ENCODE peak calls at places on chromosomes 1 and 21, in four cellular contexts. G is tibial nerve, Y is heart left ventricle, V is adrenal gland. R is an unnamed sample. For H3K27me3, the result is how much of the 10 kb centered on the place peaks cover.

GRCh38 chr21:41601573-41602371 is 93.8 kb upstream of the TMPRSS2 start:
- DNase-seq in G (no peak), Y (no peak), V (no peak), R (peak)

GRCh38 chr21:35648512-35648911 is 411.8 kb downstream of the SETD4 start:
- DNase-seq in G (no peak), Y (no peak), V (no peak), R (peak)

GRCh38 chr1:58812468-58812867 is 28.6 kb upstream of the JUN start:
- DNase-seq in G (no peak), Y (no peak), V (no peak), R (no peak)

GRCh38 chr21:25369524-25370300 is 237.6 kb downstream of the MRPL39 start:
- DNase-seq in G (no peak), Y (no peak), V (no peak), R (no peak)

GRCh38 chr1:31408788-31409318 is 4.2 kb upstream of the SERINC2 start:
- DNase-seq in G (no peak), Y (no peak), V (no peak), R (no peak)

GRCh38 chr1:228228601-228229074 is 20.8 kb downstream of the OBSCN start:
- DNase-seq in G (no peak), Y (no peak), V (no peak), R (no peak)

GRCh38 chr1:15311886-15312285 is 64.9 kb downstream of the FHAD1 start:
- DNase-seq in G (no peak), Y (no peak), V (no peak), R (no peak)

GRCh38 chr1:199978408-199978940 is 49.0 kb upstream of the NR5A2 start:
- DNase-seq in G (no peak), Y (peak), V (no peak), R (no peak)

GRCh38 chr1:92538048-92538412 is 51.3 kb upstream of the GFI1 start:
- DNase-seq in G (no peak), Y (no peak), V (no peak), R (no peak)

GRCh38 chr1:42957880-42958487 is 684 bp downstream of the SLC2A1 start:
- DNase-seq in G (no peak), Y (peak), V (peak), R (peak)

GRCh38 chr1:20271498-20272400 is 18.9 kb upstream of the VWA5B1 start:
- DNase-seq in G (no peak), Y (no peak), V (no peak), R (no peak)

GRCh38 chr1:3274972-3275371 is 179.5 kb upstream of the ARHGEF16 start:
- DNase-seq in G (no peak), Y (no peak), V (no peak), R (peak)

GRCh38 chr1:210089848-210090247 is 142.7 kb upstream of the SERTAD4 start:
- DNase-seq in G (no peak), Y (no peak), V (no peak), R (no peak)

GRCh38 chr1:197799271-197799670 is 24.0 kb upstream of the DENND1B start:
- DNase-seq in G (no peak), Y (no peak), V (no peak), R (no peak)

GRCh38 chr1:149887456-149888159 is 11.8 kb upstream of the BOLA1 start:
- DNase-seq in G (peak), Y (peak), V (peak), R (peak)

GRCh38 chr1:30373471-30374399 is 349.6 kb downstream of the MATN1 start:
- DNase-seq in G (no peak), Y (no peak), V (no peak), R (no peak)

GRCh38 chr1:184166495-184166894 is 115.0 kb downstream of the TSEN15 start:
- DNase-seq in G (no peak), Y (no peak), V (no peak), R (no peak)

GRCh38 chr1:240776237-240776636 is 164.3 kb upstream of the GREM2 start:
- DNase-seq in G (no peak), Y (no peak), V (no peak), R (no peak)

GRCh38 chr1:154751690-154752089 is 118.4 kb downstream of the KCNN3 start:
- DNase-seq in G (no peak), Y (no peak), V (no peak), R (no peak)

GRCh38 chr1:167541610-167542009 is 12.0 kb downstream of the CREG1 start:
- DNase-seq in G (no peak), Y (no peak), V (no peak), R (no peak)

GRCh38 chr1:54949971-54950360 is 30.5 kb upstream of the TMEM61 start:
- DNase-seq in G (peak), Y (no peak), V (no peak), R (no peak)

GRCh38 chr1:33219886-33220661 is 36.2 kb upstream of the ZNF362 start:
- DNase-seq in G (no peak), Y (no peak), V (no peak), R (peak)

GRCh38 chr1:245348626-245349025 is 193.8 kb downstream of the KIF26B start:
- DNase-seq in G (no peak), Y (no peak), V (no peak), R (no peak)

GRCh38 chr1:43367026-43367903 is 546 bp downstream of the ELOVL1 start:
- DNase-seq in G (no peak), Y (peak), V (no peak), R (peak)

GRCh38 chr1:119008483-119009299 is 20.5 kb upstream of the TBX15 start:
- DNase-seq in G (peak), Y (no peak), V (peak), R (no peak)

GRCh38 chr1:18893120-18893519 is 9.2 kb downstream of the ALDH4A1 start:
- DNase-seq in G (no peak), Y (no peak), V (no peak), R (no peak)
- TF ChIP-seq POLR2A in G (no peak), Y (no peak), V (no peak), R (no peak)

DNA sequence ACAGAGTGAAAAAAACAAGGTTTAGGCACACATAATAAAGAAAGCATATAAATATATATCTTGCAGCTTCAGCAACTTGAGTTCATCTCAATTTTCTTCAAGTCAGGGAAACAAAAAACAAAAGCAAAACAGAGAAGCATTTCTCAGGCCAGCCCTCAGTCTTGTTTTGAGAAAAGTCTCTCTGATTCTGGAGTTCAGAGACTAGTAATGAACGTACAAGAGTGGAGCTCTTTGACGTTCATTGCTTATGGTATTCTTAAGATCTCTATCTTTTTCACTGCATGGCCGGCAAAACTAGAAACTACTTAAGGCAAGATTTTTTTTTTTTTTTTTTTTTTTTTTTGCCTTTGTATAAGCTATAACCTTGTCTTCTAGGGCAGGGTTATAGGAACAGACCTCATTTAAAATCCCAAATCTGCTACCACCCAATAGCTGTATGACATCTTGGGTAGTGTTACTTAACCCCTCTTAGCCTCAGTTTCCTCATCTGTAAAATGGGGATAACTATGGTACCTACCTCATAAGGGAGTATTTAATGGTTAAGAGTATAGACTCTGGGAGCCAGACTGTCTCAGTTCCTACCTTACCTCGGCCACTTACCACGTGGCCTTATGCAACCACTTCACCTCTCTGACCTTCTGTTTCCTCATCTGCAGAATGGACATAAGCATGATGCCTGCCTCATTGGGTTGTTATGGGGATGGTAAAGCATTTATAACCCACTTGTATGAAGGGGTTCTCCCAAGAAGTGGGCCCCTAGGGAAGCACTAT is 33.6 kb downstream of the LMO4 start:
- DNase-seq in G (no peak), Y (no peak), V (no peak), R (no peak)
- H3K27me3 ChIP-seq in G (under half), Y (under half), V (under half), R (under half)

GRCh38 chr1:40133839-40134238 is 27.3 kb upstream of the RLF start:
- DNase-seq in G (no peak), Y (no peak), V (no peak), R (no peak)

GRCh38 chr1:40130892-40131291 is 30.3 kb upstream of the RLF start:
- DNase-seq in G (no peak), Y (no peak), V (no peak), R (no peak)

GRCh38 chr1:40133122-40133665 is 28.0 kb upstream of the RLF start:
- DNase-seq in G (no peak), Y (no peak), V (no peak), R (no peak)

GRCh38 chr1:40132383-40133121 is 28.6 kb upstream of the RLF start:
- DNase-seq in G (no peak), Y (no peak), V (no peak), R (no peak)
- TF ChIP-seq POLR2A in G (no peak), Y (no peak), V (no peak), R (no peak)

GRCh38 chr1:203463469-203464062 is 12.0 kb upstream of the PRELP start:
- DNase-seq in G (no peak), Y (no peak), V (no peak), R (no peak)

GRCh38 chr1:203462878-203463277 is 12.7 kb upstream of the PRELP start:
- DNase-seq in G (no peak), Y (no peak), V (no peak), R (no peak)

GRCh38 chr1:203462143-203462542 is 13.5 kb upstream of the PRELP start:
- DNase-seq in G (no peak), Y (no peak), V (no peak), R (no peak)

GRCh38 chr1:203459671-203460201 is 15.9 kb upstream of the PRELP start:
- DNase-seq in G (no peak), Y (no peak), V (no peak), R (no peak)

GRCh38 chr1:203461717-203462116 is 13.9 kb upstream of the PRELP start:
- DNase-seq in G (no peak), Y (no peak), V (no peak), R (no peak)
- H3K27me3 ChIP-seq in G (under half), Y (under half), V (under half), R (under half)

GRCh38 chr1:156421062-156421938 is 52.3 kb downstream of the RHBG start:
- DNase-seq in G (peak), Y (peak), V (peak), R (peak)
- TF ChIP-seq POLR2A in G (no peak), Y (no peak), V (no peak), R (no peak)

GRCh38 chr21:33023574-33024277 is 2.0 kb upstream of the OLIG2 start:
- DNase-seq in G (no peak), Y (no peak), V (no peak), R (no peak)

GRCh38 chr21:33026299-33026858 is 644 bp downstream of the OLIG2 start:
- DNase-seq in G (no peak), Y (no peak), V (no peak), R (no peak)

GRCh38 chr21:33024278-33025103 is 1.2 kb upstream of the OLIG2 start:
- DNase-seq in G (no peak), Y (no peak), V (no peak), R (no peak)

GRCh38 chr21:33025471-33026298 is at the start of gene OLIG2:
- DNase-seq in G (no peak), Y (no peak), V (no peak), R (no peak)

DNA sequence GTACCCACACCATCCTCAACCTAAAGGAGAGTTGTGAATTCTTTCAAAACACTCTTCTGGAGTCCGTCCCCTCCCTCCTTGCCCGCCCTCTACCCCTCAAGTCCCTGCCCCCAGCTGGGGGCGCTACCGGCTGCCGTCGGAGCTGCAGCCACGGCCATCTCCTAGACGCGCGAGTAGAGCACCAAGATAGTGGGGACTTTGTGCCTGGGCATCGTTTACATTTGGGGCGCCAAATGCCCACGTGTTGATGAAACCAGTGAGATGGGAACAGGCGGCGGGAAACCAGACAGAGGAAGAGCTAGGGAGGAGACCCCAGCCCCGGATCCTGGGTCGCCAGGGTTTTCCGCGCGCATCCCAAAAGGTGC is 647 bp upstream of the OLIG2 start:
- DNase-seq in G (no peak), Y (no peak), V (no peak), R (no peak)
- H3K27me3 ChIP-seq in G (under half), Y (half or more), V (half or more), R (half or more)

GRCh38 chr1:204411451-204412245 is at the start of gene PPP1R15B:
- DNase-seq in G (peak), Y (peak), V (peak), R (peak)
- TF ChIP-seq POLR2A in G (peak), Y (peak), V (peak), R (peak)

GRCh38 chr1:201212461-201213055 is 21.9 kb downstream of the IGFN1 start:
- DNase-seq in G (no peak), Y (no peak), V (peak), R (no peak)
- H3K27me3 ChIP-seq in G (under half), Y (under half), V (under half), R (under half)

GRCh38 chr1:24903955-24904730 is 25.9 kb downstream of the RUNX3 start:
- DNase-seq in G (no peak), Y (no peak), V (peak), R (no peak)

GRCh38 chr1:24904731-24905354 is 25.2 kb downstream of the RUNX3 start:
- DNase-seq in G (no peak), Y (no peak), V (peak), R (no peak)

GRCh38 chr1:24905979-24906720 is 23.9 kb downstream of the RUNX3 start:
- DNase-seq in G (no peak), Y (no peak), V (no peak), R (no peak)

GRCh38 chr1:24906760-24907490 is 23.2 kb downstream of the RUNX3 start:
- DNase-seq in G (no peak), Y (no peak), V (no peak), R (no peak)

GRCh38 chr1:24905355-24905978 is 24.6 kb downstream of the RUNX3 start:
- DNase-seq in G (no peak), Y (no peak), V (no peak), R (no peak)
- TF ChIP-seq POLR2A in G (no peak), Y (no peak), V (no peak), R (no peak)

DNA sequence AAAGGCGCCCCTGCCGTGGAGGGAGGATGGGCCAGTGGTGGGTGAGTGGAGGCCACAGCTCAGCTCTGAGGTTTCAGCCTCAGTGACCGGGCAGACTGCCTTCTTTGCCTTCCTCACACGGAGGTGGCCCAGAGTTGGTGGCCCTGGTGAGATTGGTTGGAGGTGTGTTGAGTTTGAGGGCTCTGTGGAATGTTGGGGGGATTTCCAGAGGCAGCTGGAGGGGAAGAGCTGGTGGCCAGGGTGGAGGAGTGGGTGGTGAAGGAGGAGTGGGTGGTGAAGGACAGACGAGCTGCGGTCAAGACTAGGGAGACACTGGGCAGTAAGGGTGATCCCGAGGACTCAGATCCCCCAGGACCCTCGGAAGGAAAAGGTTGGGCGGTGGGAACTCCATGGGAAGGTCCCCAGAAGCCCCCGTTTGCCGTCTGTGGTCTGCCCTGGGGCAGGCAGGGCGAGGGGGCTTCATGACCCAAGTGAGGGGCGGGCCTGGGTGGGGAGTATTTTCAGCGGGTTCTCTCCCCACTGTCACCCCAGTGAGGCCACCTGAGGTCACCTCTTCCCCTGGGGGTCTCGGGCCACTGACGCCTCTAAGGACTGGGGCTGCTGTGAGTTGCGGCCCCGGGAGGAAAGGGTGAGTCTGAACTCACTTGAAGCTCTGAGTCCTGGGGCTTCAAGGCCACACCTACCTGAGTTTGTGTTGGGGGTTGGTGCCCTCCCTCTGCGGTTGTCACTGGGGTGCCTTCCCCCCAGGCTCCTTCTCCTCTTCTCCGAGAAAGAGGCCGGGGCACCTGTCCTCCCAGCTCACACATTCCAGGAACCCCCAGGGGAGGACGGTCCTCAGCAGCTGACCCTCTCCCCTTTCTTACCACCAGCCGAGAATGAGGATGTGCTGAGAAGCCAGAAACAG is 22.7 kb upstream of the PIK3CD start:
- DNase-seq in G (no peak), Y (no peak), V (no peak), R (no peak)
- H3K27me3 ChIP-seq in G (under half), Y (under half), V (under half), R (under half)

R was measured in prostate gland.